ENCODE peak calls at places on chromosomes 1 and 21, in five cellular contexts. F, O, Q, I and S are unnamed samples.
A peak's percentile ranks its signal among the peaks of the same experiment; 100 is the strongest.

GRCh38 chr1:231124746-231125145 is 37.1 kb upstream of the TRIM67 start:
- DNase-seq in Q (no peak), O (no peak), F (no peak), I (no peak), S (no peak)

GRCh38 chr1:244833734-244834595 is 1.5 kb upstream of the COX20 start:
- DNase-seq in I (peak; percentile 65), Q (peak; percentile 63), F (peak; percentile 82), O (peak; percentile 85), S (peak; percentile 84)

GRCh38 chr1:117646007-117646913 is 40.4 kb downstream of the TENT5C start:
- DNase-seq in I (no peak), O (no peak), F (no peak), Q (no peak), S (peak; percentile 33)

GRCh38 chr1:235056937-235057336 is 71.7 kb downstream of the TOMM20 start:
- DNase-seq in Q (no peak), I (no peak), O (peak; percentile 17), F (peak; percentile 48), S (peak; percentile 42)

GRCh38 chr21:35475768-35476167 is 426.7 kb upstream of the RUNX1 start:
- DNase-seq in O (no peak), I (no peak), Q (no peak), F (peak; percentile 6), S (peak; percentile 54)

GRCh38 chr1:162197615-162198497 is 128.4 kb downstream of the NOS1AP start:
- DNase-seq in I (no peak), O (no peak), Q (no peak), F (no peak), S (no peak)

GRCh38 chr1:154403300-154403943 is 1.7 kb upstream of the IL6R start:
- DNase-seq in I (no peak), O (no peak), Q (no peak), F (no peak), S (no peak)

GRCh38 chr1:240468616-240469015 is 143.3 kb downstream of the GREM2 start:
- DNase-seq in I (no peak), Q (no peak), F (no peak), O (no peak), S (peak; percentile 41)

GRCh38 chr1:222817529-222817928 is 2.7 kb downstream of the DISP1 start:
- DNase-seq in I (no peak), O (peak; percentile 100), Q (no peak), F (peak; percentile 99), S (peak; percentile 96)

GRCh38 chr1:115980998-115981993 is 5.0 kb downstream of the SLC22A15 start:
- DNase-seq in I (peak; percentile 73), F (peak; percentile 41), Q (peak; percentile 26), O (peak; percentile 64), S (peak; percentile 80)

GRCh38 chr21:35053356-35054096 is 4.4 kb upstream of the RUNX1 start:
- DNase-seq in F (no peak), O (no peak), Q (no peak), I (no peak), S (no peak)

GRCh38 chr1:21586926-21587601 is 77.8 kb downstream of the ALPL start:
- DNase-seq in I (no peak), O (peak; percentile 76), Q (peak; percentile 83), F (peak; percentile 94), S (peak; percentile 95)

GRCh38 chr1:226820935-226821718 is 49.3 kb upstream of the PSEN2 start:
- DNase-seq in O (peak; percentile 97), Q (peak; percentile 85), I (peak; percentile 51), F (peak; percentile 98), S (peak; percentile 99)

GRCh38 chr1:217417363-217417762 is 213.5 kb downstream of the GPATCH2 start:
- DNase-seq in Q (no peak), I (no peak), F (no peak), O (peak; percentile 91), S (no peak)

GRCh38 chr1:92329356-92330129 is 30.7 kb downstream of the RPAP2 start:
- DNase-seq in F (peak; percentile 2), Q (no peak), O (peak; percentile 69), I (no peak), S (peak; percentile 39)

GRCh38 chr1:207049974-207050391 is 1.0 kb downstream of the YOD1 start:
- DNase-seq in O (peak; percentile 82), Q (no peak), I (peak; percentile 28), F (peak; percentile 60), S (peak; percentile 82)

GRCh38 chr1:31443673-31444072 is 30.7 kb downstream of the SERINC2 start:
- DNase-seq in O (no peak), Q (no peak), F (no peak), I (no peak), S (no peak)

GRCh38 chr1:15339580-15339979 is 70.1 kb upstream of the EFHD2 start:
- DNase-seq in I (no peak), F (no peak), Q (no peak), O (no peak), S (no peak)

GRCh38 chr1:158285756-158286241 is 3.9 kb upstream of the CD1C start:
- DNase-seq in O (no peak), I (no peak), F (no peak), Q (peak; percentile 34), S (peak; percentile 7)

GRCh38 chr1:161768986-161769672 is 3.0 kb downstream of the ATF6 start:
- DNase-seq in O (peak; percentile 41), Q (no peak), F (no peak), I (no peak), S (peak; percentile 37)

GRCh38 chr1:198363752-198364151 is 176.7 kb downstream of the ATP6V1G3 start:
- DNase-seq in I (no peak), O (no peak), F (no peak), Q (no peak), S (no peak)

GRCh38 chr1:164767257-164768044 is 208.5 kb downstream of the PBX1 start:
- DNase-seq in I (no peak), Q (no peak), O (peak; percentile 90), F (peak; percentile 82), S (peak; percentile 87)

GRCh38 chr1:203278087-203278884 is 27.0 kb upstream of the BTG2 start:
- DNase-seq in O (no peak), F (no peak), I (no peak), Q (peak; percentile 97), S (peak; percentile 85)

GRCh38 chr1:61004269-61005003 is 77.9 kb upstream of the NFIA start:
- DNase-seq in Q (no peak), I (no peak), F (no peak), O (no peak), S (no peak)